ENCODE peak calls at places on chromosomes 7 and 10, in four cellular contexts. F, D, A and V are unnamed samples.
A peak's percentile ranks its signal among the peaks of the same experiment; 100 is the strongest.

GRCh38 chr7:123711832-123712293 is 36.9 kb downstream of the WASL start:
- DNase-seq in A (no peak), D (no peak), F (no peak), V (no peak)

GRCh38 chr7:47337021-47337492 is 244.9 kb downstream of the TNS3 start:
- DNase-seq in D (no peak), F (no peak), A (no peak), V (no peak)

GRCh38 chr10:16192337-16192736 is 244.5 kb upstream of the PTER start:
- DNase-seq in D (no peak), F (no peak), A (no peak), V (no peak)

GRCh38 chr10:67815571-67816059 is 22.4 kb downstream of the DNAJC12 start:
- DNase-seq in F (no peak), A (peak; percentile 43), D (no peak), V (no peak)

GRCh38 chr7:135971366-135971725 is 5.8 kb downstream of the MTPN start:
- DNase-seq in D (no peak), F (no peak), A (no peak), V (no peak)

GRCh38 chr7:84425702-84426259 is 231.2 kb upstream of the SEMA3A start:
- DNase-seq in A (no peak), F (no peak), D (no peak), V (no peak)

GRCh38 chr10:6082496-6083395 is 6.1 kb upstream of the RBM17 start:
- DNase-seq in F (no peak), D (no peak), A (no peak), V (no peak)

GRCh38 chr7:103571591-103571990 is 125.6 kb upstream of the SLC26A5 start:
- DNase-seq in A (no peak), D (no peak), F (no peak), V (no peak)

GRCh38 chr7:106153891-106154449 is 41.9 kb upstream of the SYPL1 start:
- DNase-seq in F (peak; percentile 82), A (peak; percentile 75), D (peak; percentile 69), V (peak; percentile 71)

GRCh38 chr10:4498763-4499251 is 327.2 kb upstream of the AKR1E2 start:
- DNase-seq in F (no peak), A (peak; percentile 94), D (no peak), V (no peak)

GRCh38 chr7:131026297-131027003 is 292.4 kb upstream of the KLF14 start:
- DNase-seq in F (no peak), A (peak; percentile 77), D (no peak), V (no peak)

GRCh38 chr10:103616705-103617361 is 123.3 kb downstream of the NEURL1 start:
- DNase-seq in A (peak; percentile 80), F (no peak), D (no peak), V (no peak)

GRCh38 chr7:139471740-139472353 is 11.6 kb downstream of the KLRG2 start:
- DNase-seq in D (no peak), F (no peak), A (peak; percentile 57), V (no peak)

GRCh38 chr10:88038268-88038667 is 174.8 kb downstream of the PTEN start:
- DNase-seq in A (peak; percentile 92), F (no peak), D (no peak), V (no peak)

GRCh38 chr10:11177926-11178453 is 160.3 kb downstream of the CELF2 start:
- DNase-seq in F (no peak), A (no peak), D (no peak), V (no peak)
- H3K4me1 ChIP-seq in F (no peaks in the 10 kb centered on the region), A (no peaks in the 10 kb centered on the region), D (peaks cover 100% of the 10 kb centered on the region), V (peaks cover 99% of the 10 kb centered on the region)

DNA sequence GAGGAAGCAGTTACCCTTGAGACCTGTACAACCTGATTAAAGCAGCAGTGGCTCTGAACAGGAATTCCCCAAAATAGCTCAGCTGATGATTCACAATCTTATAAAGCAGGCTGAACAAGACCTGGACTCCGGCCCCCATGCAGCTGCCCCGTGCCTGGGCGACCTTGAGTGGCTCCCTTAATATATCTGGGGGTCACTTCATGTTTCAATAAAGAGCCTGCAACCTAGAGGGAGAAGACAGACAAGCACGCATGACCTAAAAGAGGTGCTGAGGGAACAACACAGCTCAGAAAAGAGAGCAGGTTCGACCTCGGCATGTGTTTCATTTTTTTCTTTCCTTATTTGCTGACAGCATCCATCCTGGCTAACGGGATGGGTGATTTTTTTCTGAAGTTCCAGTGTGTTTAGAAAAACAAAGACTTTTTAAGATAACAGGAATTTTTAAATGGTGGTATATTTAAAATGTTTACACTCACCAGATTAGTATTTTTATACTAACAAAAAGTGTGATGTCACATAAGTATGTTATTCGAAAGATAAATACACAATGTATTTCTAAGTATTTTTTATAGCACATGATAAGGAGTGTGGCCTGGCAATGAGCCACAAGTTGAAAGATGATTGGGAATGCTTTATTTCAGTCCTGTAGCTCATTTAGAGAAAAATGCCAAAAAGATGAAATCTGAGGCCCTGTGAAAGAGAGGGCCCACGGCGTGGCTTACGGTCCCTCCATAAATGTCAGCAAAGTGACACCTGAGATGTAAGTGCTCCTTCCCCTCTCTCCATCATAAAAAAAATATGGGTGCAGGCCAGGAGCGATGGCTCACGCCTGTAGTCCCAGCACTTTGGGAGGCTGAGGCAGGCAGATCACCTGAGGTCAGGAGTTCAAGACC is 161.3 kb downstream of the SLIT1 start:
- DNase-seq in A (peak; percentile 93), D (no peak), F (peak; percentile 53), V (no peak)
- H3K4me3 ChIP-seq in A (peak overlapping the region; percentile 23), D (no peak overlapping the region), F (no peak overlapping the region), V (no peak overlapping the region)

GRCh38 chr7:73742338-73742752 is 3.7 kb upstream of the ABHD11 start:
- DNase-seq in D (no peak), A (no peak), F (no peak), V (no peak)

GRCh38 chr7:73740212-73740611 is 1.6 kb upstream of the ABHD11 start:
- DNase-seq in D (no peak), A (no peak), F (no peak), V (no peak)

GRCh38 chr7:73740771-73741170 is 2.2 kb upstream of the ABHD11 start:
- DNase-seq in F (no peak), A (no peak), D (no peak), V (no peak)

GRCh38 chr7:73741600-73741999 is 3.0 kb upstream of the ABHD11 start:
- DNase-seq in F (no peak), D (no peak), A (no peak), V (no peak)

DNA sequence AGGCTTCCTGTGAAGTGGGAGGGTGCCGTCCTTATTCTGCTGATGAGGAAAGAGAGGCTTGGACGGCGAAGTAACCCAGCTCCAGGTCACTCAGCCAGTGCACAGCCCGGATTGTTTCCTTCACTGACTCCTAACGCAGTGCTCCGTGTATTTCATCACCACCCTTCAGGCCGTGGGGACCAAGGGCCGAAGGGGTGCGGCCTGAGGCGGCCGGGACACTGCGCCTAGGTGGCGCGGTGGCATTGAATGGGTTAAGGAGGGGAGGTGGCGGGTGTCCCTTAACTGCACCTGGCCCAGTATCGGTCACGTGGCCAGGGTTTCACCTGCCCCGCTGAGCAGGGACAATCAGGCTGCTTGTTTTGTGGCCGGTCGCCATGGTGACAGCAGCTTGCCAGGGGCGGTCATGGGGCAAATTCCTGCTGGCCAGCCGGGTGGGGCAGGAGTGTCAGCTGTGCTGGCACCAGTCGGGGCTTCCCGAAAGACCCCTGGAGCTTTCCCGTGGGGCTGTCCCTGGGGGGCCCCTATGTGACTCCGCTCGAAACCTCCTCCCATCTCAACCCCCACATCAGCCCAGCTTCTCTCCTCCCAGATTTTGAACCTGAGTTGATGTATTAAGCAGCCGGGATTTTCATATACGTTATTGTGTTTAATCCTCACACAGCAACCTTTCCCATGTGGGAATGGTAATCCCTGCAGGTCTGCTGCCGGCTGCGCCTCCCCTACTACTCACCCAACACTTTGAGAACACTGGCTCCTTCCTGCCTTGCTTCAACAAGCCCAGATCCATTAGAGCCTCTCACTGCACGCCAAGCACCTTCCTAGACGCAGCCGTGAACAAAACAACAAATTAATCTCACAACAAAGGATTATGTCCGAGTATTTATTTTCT is 4.4 kb upstream of the ABHD11 start:
- DNase-seq in A (no peak), D (no peak), F (peak; percentile 98), V (no peak)
- H3K27ac ChIP-seq in A (no peak overlapping the region), D (no peak overlapping the region), F (no peak overlapping the region), V (no peak overlapping the region)

DNA sequence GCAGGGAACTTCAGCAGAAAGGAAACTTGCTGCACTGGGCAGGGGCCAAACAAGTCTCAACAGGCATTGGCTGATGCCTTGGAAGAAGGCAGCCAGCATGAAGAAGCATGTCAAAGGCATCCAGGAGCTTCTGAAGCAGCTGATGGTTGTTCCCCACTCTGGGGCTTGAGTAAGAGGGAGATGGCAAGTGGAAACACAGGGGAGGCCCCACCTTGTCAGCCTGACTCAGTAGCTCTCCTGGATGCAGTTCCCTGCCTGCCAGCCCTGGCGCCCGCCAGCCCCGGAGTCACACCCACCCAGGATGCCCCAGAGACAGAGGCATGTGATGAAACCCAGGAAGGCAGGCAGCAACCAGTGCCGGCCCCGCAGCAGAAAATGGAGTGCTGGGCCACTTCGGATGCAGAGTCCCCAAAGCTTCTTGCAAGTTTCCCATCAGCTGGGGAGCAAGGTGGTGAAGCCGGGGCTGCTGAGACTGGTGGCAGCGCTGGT is 96.5 kb downstream of the TACC2 start:
- DNase-seq in F (no peak), D (no peak), A (no peak), V (no peak)
- H3K4me1 ChIP-seq in F (no peaks in the 10 kb centered on the region), D (no peaks in the 10 kb centered on the region), A (no peaks in the 10 kb centered on the region), V (no peaks in the 10 kb centered on the region)

DNA sequence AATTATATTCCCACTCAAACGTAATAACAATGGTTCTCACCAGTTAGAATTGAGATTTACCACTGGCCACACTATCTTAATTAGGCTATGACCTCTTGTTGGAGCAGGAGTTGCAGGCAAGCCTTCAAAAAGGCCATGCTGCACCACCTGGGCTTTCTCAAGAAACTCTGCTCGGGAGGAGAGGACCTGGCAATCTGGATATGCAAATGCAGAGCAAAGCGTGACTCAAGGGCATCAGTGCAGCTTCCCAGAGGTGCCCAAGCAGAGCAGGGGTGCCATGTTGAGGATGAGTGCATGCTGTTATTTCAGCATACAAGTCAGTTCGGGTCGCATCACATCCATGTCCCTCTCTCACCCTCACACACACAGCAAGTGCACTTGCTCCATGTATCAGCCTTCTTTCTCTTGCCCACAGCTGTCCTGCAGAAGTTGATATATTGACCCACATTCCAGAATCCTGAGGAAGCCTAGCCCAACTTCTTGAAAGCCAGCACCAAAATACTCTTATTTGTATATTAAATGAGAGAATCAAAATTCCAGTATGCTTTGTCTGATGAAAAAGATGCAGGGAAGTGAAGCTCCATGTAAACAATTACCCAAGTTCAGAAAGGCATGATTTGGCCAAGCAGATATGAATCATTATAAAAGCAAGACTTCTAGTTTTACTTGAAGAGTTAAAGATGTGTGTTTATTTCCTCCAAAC is 55.7 kb upstream of the IL6 start:
- DNase-seq in A (peak; percentile 91), D (no peak), F (no peak), V (no peak)
- H3K4me3 ChIP-seq in A (no peak overlapping the region), D (no peak overlapping the region), F (no peak overlapping the region), V (no peak overlapping the region)